ENCODE peak calls at places on chromosomes 3 and 15, in ten cellular contexts. S is effector CD8-positive, alpha-beta T cell; I is germinal center; B is activated effector memory CD4-positive, alpha-beta T cell treated with Interleukin-2 at 50 U/mL for 16 hours; G is uterus; V is LoVo; U is adrenal gland; N is GM20000; Q is OCI-LY7; L is esophagus squamous epithelium. A is an unnamed sample.

GRCh38 chr3:177443469-177443868 is 246.2 kb upstream of the TBL1XR1 start:
- DNase-seq in S (no peak), I (no peak), B (no peak), G (no peak), V (peak), U (peak), N (no peak), Q (no peak), L (no peak), A (no peak)

GRCh38 chr3:49171119-49171774 is at the start of gene KLHDC8B:
- DNase-seq in S (peak), I (peak), B (peak), G (peak), V (peak), U (peak), N (peak), Q (peak), L (no peak), A (peak)

GRCh38 chr3:44042772-44043171 is 198.9 kb upstream of the TOPAZ1 start:
- DNase-seq in S (no peak), I (peak), B (no peak), G (no peak), V (no peak), U (no peak), N (no peak), Q (no peak), L (no peak), A (no peak)

GRCh38 chr3:147816770-147817169 is 407.6 kb downstream of the ZIC1 start:
- DNase-seq in S (no peak), I (no peak), B (no peak), G (peak), V (peak), U (peak), N (no peak), Q (no peak), L (no peak), A (no peak)

GRCh38 chr15:96403932-96404331 is 73.4 kb downstream of the NR2F2 start:
- DNase-seq in S (no peak), I (no peak), B (no peak), G (no peak), V (no peak), U (no peak), N (no peak), Q (no peak), L (no peak), A (no peak)

GRCh38 chr15:60673156-60673555 is 194.2 kb upstream of the ICE2 start:
- DNase-seq in S (no peak), I (no peak), B (no peak), G (no peak), V (no peak), U (no peak), N (no peak), Q (no peak), L (no peak), A (no peak)

GRCh38 chr3:47016934-47017435 is 37.5 kb downstream of the NBEAL2 start:
- DNase-seq in S (no peak), I (no peak), B (peak), G (no peak), V (no peak), U (no peak), N (peak), Q (peak), L (no peak), A (no peak)

GRCh38 chr15:69042531-69042930 is 28.0 kb downstream of the NOX5 start:
- DNase-seq in S (no peak), I (no peak), B (no peak), G (no peak), V (no peak), U (no peak), N (no peak), Q (no peak), L (no peak), A (no peak)

GRCh38 chr3:147775816-147776530 is 366.8 kb downstream of the ZIC1 start:
- DNase-seq in S (no peak), I (no peak), B (no peak), G (no peak), V (no peak), U (no peak), N (no peak), Q (no peak), L (no peak), A (no peak)

GRCh38 chr15:29382862-29383261 is 113.2 kb upstream of the NSMCE3 start:
- DNase-seq in S (no peak), I (no peak), B (no peak), G (no peak), V (no peak), U (no peak), N (no peak), Q (no peak), L (no peak), A (no peak)

GRCh38 chr15:45387379-45388007 is 9.1 kb upstream of the GATM start:
- DNase-seq in S (no peak), I (no peak), B (no peak), G (no peak), V (no peak), U (no peak), N (no peak), Q (no peak), L (no peak), A (no peak)

GRCh38 chr15:76059320-76060097 is at the start of gene TMEM266:
- DNase-seq in S (no peak), I (peak), B (no peak), G (no peak), V (peak), U (peak), N (peak), Q (no peak), L (no peak), A (peak)

GRCh38 chr3:16837602-16838001 is 47.2 kb upstream of the PLCL2 start:
- DNase-seq in S (no peak), I (no peak), B (no peak), G (no peak), V (no peak), U (peak), N (no peak), Q (no peak), L (no peak), A (no peak)

GRCh38 chr3:89983449-89983848 is 876.0 kb downstream of the EPHA3 start:
- DNase-seq in S (no peak), I (no peak), B (no peak), G (no peak), V (no peak), U (no peak), N (no peak), Q (no peak), L (no peak), A (no peak)

GRCh38 chr3:139689122-139689521 is 11.3 kb upstream of the NMNAT3 start:
- DNase-seq in S (no peak), I (no peak), B (no peak), G (no peak), V (no peak), U (no peak), N (no peak), Q (no peak), L (no peak), A (no peak)

GRCh38 chr3:54433846-54434245 is 311.5 kb downstream of the CACNA2D3 start:
- DNase-seq in S (no peak), I (no peak), B (no peak), G (no peak), V (no peak), U (no peak), N (no peak), Q (no peak), L (no peak), A (no peak)

GRCh38 chr3:43104039-43104438 is 1.8 kb downstream of the POMGNT2 start:
- DNase-seq in S (no peak), I (no peak), B (no peak), G (no peak), V (no peak), U (no peak), N (no peak), Q (no peak), L (no peak), A (no peak)

GRCh38 chr15:88835646-88836045 is 32.4 kb downstream of the ACAN start:
- DNase-seq in S (no peak), I (no peak), B (no peak), G (no peak), V (no peak), U (no peak), N (no peak), Q (no peak), L (no peak), A (no peak)

GRCh38 chr15:83129791-83130190 is 22.3 kb downstream of the TM6SF1 start:
- DNase-seq in S (no peak), I (no peak), B (no peak), G (no peak), V (no peak), U (no peak), N (no peak), Q (no peak), L (no peak), A (no peak)

GRCh38 chr15:55823191-55823670 is 80.3 kb upstream of the PRTG start:
- DNase-seq in S (no peak), I (no peak), B (no peak), G (peak), V (no peak), U (no peak), N (no peak), Q (no peak), L (no peak), A (no peak)

GRCh38 chr3:8488436-8488835 is 13.2 kb upstream of the LMCD1 start:
- DNase-seq in S (no peak), I (no peak), B (no peak), G (peak), V (no peak), U (no peak), N (no peak), Q (no peak), L (no peak), A (no peak)

GRCh38 chr3:52890735-52891134 is 6.6 kb downstream of the STIMATE start:
- DNase-seq in S (no peak), I (no peak), B (no peak), G (no peak), V (no peak), U (peak), N (no peak), Q (no peak), L (no peak), A (no peak)

GRCh38 chr3:180275176-180275575 is 238.4 kb upstream of the PEX5L start:
- DNase-seq in S (no peak), I (no peak), B (no peak), G (no peak), V (no peak), U (no peak), N (no peak), Q (no peak), L (no peak), A (no peak)

GRCh38 chr3:112774293-112774926 is 72.3 kb downstream of the CD200R1L start:
- DNase-seq in S (no peak), I (no peak), B (no peak), G (no peak), V (peak), U (no peak), N (no peak), Q (no peak), L (no peak), A (no peak)

GRCh38 chr3:141878812-141879211 is 2.4 kb downstream of the ATP1B3 start:
- DNase-seq in S (no peak), I (no peak), B (no peak), G (no peak), V (peak), U (peak), N (no peak), Q (no peak), L (no peak), A (no peak)

GRCh38 chr15:43085921-43086320 is 19.9 kb downstream of the UBR1 start:
- DNase-seq in S (no peak), I (no peak), B (no peak), G (no peak), V (no peak), U (no peak), N (no peak), Q (no peak), L (no peak), A (no peak)

GRCh38 chr3:114660124-114660523 is 366.3 kb downstream of the TIGIT start:
- DNase-seq in S (no peak), I (no peak), B (no peak), G (peak), V (no peak), U (peak), N (no peak), Q (no peak), L (no peak), A (no peak)

GRCh38 chr3:66297917-66298316 is 77.1 kb downstream of the SLC25A26 start:
- DNase-seq in S (no peak), I (no peak), B (no peak), G (no peak), V (no peak), U (no peak), N (no peak), Q (no peak), L (no peak), A (no peak)